ENCODE peak calls at places on chromosomes 13 and 19, in nine cellular contexts. One of them, this sample, is unnamed.
A peak's percentile ranks its signal among the peaks of the same experiment; 100 is the strongest.

GRCh38 chr19:42198676-42199439 is 18.6 kb downstream of the DEDD2 start:
- DNase-seq in Panc1: no peak
- DNase-seq in GM12878: peak; percentile 53
- DNase-seq in HCT116: no peak
- DNase-seq in HepG2: no peak
- DNase-seq in A549: no peak
- DNase-seq in SK-N-SH: no peak
- DNase-seq in HL-60: peak; percentile 75
- DNase-seq in K562: no peak
- DNase-seq in this sample: peak; percentile 32

GRCh38 chr19:44754743-44755066 is 6.2 kb downstream of the BCL3 start:
- DNase-seq in A549: no peak
- DNase-seq in Panc1: no peak
- DNase-seq in SK-N-SH: no peak
- DNase-seq in HCT116: no peak
- DNase-seq in HepG2: no peak
- DNase-seq in HL-60: no peak
- DNase-seq in K562: no peak
- DNase-seq in GM12878: no peak
- DNase-seq in this sample: peak; percentile 43

GRCh38 chr13:54637377-54637776 is 1608.8 kb downstream of the OLFM4 start:
- DNase-seq in HL-60: no peak
- DNase-seq in GM12878: no peak
- DNase-seq in K562: no peak
- DNase-seq in A549: no peak
- DNase-seq in HCT116: no peak
- DNase-seq in SK-N-SH: no peak
- DNase-seq in Panc1: no peak
- DNase-seq in HepG2: peak; percentile 29
- DNase-seq in this sample: peak; percentile 60

GRCh38 chr13:107379398-107380155 is 811.6 kb upstream of the ARGLU1 start:
- DNase-seq in K562: no peak
- DNase-seq in A549: no peak
- DNase-seq in SK-N-SH: no peak
- DNase-seq in GM12878: no peak
- DNase-seq in HepG2: no peak
- DNase-seq in Panc1: no peak
- DNase-seq in HCT116: no peak
- DNase-seq in HL-60: no peak
- DNase-seq in this sample: no peak

GRCh38 chr13:32432856-32433255 is 4.9 kb upstream of the N4BP2L1 start:
- DNase-seq in K562: no peak
- DNase-seq in GM12878: no peak
- DNase-seq in HCT116: no peak
- DNase-seq in Panc1: no peak
- DNase-seq in A549: no peak
- DNase-seq in HepG2: peak; percentile 49
- DNase-seq in SK-N-SH: no peak
- DNase-seq in HL-60: no peak
- DNase-seq in this sample: no peak

GRCh38 chr19:7483720-7484201 is 5.1 kb downstream of the PEX11G start:
- DNase-seq in GM12878: no peak
- DNase-seq in Panc1: no peak
- DNase-seq in K562: peak; percentile 67
- DNase-seq in SK-N-SH: peak; percentile 76
- DNase-seq in A549: no peak
- DNase-seq in HepG2: no peak
- DNase-seq in HL-60: peak; percentile 44
- DNase-seq in HCT116: no peak
- DNase-seq in this sample: no peak

GRCh38 chr13:110648848-110649421 is 33.6 kb downstream of the NAXD start:
- DNase-seq in Panc1: no peak
- DNase-seq in A549: no peak
- DNase-seq in SK-N-SH: no peak
- DNase-seq in GM12878: no peak
- DNase-seq in HL-60: no peak
- DNase-seq in HCT116: no peak
- DNase-seq in HepG2: no peak
- DNase-seq in K562: no peak
- DNase-seq in this sample: no peak

GRCh38 chr19:51479531-51480331 is 1.4 kb downstream of the CEACAM18 start:
- DNase-seq in HCT116: no peak
- DNase-seq in A549: no peak
- DNase-seq in Panc1: no peak
- DNase-seq in GM12878: no peak
- DNase-seq in K562: no peak
- DNase-seq in HepG2: no peak
- DNase-seq in HL-60: no peak
- DNase-seq in SK-N-SH: no peak
- DNase-seq in this sample: no peak

GRCh38 chr19:57671124-57671895 is 2.6 kb downstream of the ZSCAN4 start:
- DNase-seq in GM12878: no peak
- DNase-seq in A549: no peak
- DNase-seq in HCT116: no peak
- DNase-seq in K562: no peak
- DNase-seq in Panc1: no peak
- DNase-seq in SK-N-SH: no peak
- DNase-seq in HL-60: no peak
- DNase-seq in HepG2: no peak
- DNase-seq in this sample: no peak

GRCh38 chr13:94548382-94549240 is 47.3 kb downstream of the TGDS start:
- DNase-seq in Panc1: no peak
- DNase-seq in K562: no peak
- DNase-seq in SK-N-SH: peak; percentile 49
- DNase-seq in HCT116: peak; percentile 40
- DNase-seq in GM12878: peak; percentile 8
- DNase-seq in HepG2: peak; percentile 49
- DNase-seq in HL-60: peak; percentile 44
- DNase-seq in A549: peak; percentile 67
- DNase-seq in this sample: peak; percentile 80

GRCh38 chr13:101309014-101309619 is 107.2 kb downstream of the NALCN start:
- DNase-seq in K562: no peak
- DNase-seq in HL-60: no peak
- DNase-seq in A549: no peak
- DNase-seq in GM12878: no peak
- DNase-seq in HepG2: no peak
- DNase-seq in HCT116: no peak
- DNase-seq in SK-N-SH: no peak
- DNase-seq in Panc1: no peak
- DNase-seq in this sample: no peak

GRCh38 chr13:111153977-111154332 is 38.8 kb downstream of the ARHGEF7 start:
- DNase-seq in A549: no peak
- DNase-seq in SK-N-SH: no peak
- DNase-seq in HepG2: peak; percentile 38
- DNase-seq in HL-60: peak; percentile 65
- DNase-seq in HCT116: no peak
- DNase-seq in K562: peak; percentile 63
- DNase-seq in GM12878: no peak
- DNase-seq in Panc1: no peak
- DNase-seq in this sample: peak; percentile 66

GRCh38 chr19:43639507-43640423 is at the start of gene CADM4:
- DNase-seq in GM12878: no peak
- DNase-seq in HCT116: no peak
- DNase-seq in Panc1: no peak
- DNase-seq in A549: no peak
- DNase-seq in HL-60: no peak
- DNase-seq in SK-N-SH: peak; percentile 93
- DNase-seq in K562: peak; percentile 90
- DNase-seq in HepG2: no peak
- DNase-seq in this sample: peak; percentile 57
- TF ChIP-seq REST in GM12878: no peak
- TF ChIP-seq REST in HCT116: no peak
- TF ChIP-seq REST in Panc1: no peak
- TF ChIP-seq REST in A549: no peak
- TF ChIP-seq REST in HL-60: no peak
- TF ChIP-seq REST in SK-N-SH: no peak
- TF ChIP-seq REST in K562: no peak
- TF ChIP-seq REST in HepG2: no peak
- TF ChIP-seq REST in this sample: no peak

DNA sequence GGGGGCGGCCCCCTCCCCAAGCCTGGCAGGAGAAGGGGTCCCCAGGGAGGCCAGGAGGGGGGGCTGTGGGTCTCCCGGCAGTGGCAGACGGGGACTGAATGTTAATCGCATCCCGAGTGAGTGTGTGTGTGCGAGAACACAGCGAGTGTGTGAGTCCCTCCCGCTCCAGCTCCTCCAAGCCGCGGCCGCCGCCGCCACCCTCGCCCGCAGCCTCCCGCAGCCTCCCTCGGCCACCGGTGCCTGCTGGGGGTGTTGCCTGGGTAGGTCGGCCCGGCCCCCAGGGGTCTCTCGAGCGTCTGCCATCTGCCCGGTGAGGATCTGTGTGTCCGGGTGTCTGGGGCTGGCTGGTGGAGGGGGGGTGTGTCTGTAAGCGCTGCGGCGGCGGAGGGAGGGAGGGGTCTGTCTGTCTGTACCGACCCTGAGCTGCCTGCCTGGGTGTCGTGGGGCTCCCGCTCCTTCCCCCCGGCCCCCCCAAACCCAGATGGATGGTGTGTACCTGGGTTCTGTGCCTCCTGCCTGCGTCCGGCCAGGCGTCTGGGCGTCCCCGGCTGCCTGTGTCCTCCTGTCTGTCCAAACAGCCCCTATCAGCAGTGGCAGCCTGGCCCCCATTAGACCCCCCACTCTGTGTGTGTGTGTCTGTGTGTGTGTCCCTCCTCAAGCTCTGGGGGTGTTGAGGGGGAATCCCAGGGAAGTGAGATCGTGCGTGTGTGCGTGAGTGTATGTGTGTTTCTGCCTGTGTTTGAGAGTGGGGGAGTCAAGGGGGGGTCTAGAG is at the start of gene GRIN2D:
- DNase-seq in HCT116: no peak
- DNase-seq in Panc1: no peak
- DNase-seq in HL-60: no peak
- DNase-seq in A549: peak; percentile 68
- DNase-seq in HepG2: no peak
- DNase-seq in K562: peak; percentile 38
- DNase-seq in SK-N-SH: peak; percentile 78
- DNase-seq in GM12878: no peak
- DNase-seq in this sample: peak; percentile 65
- TF ChIP-seq REST in HCT116: no peak
- TF ChIP-seq REST in Panc1: no peak
- TF ChIP-seq REST in HL-60: no peak
- TF ChIP-seq REST in A549: no peak
- TF ChIP-seq REST in HepG2: no peak
- TF ChIP-seq REST in K562: no peak
- TF ChIP-seq REST in SK-N-SH: no peak
- TF ChIP-seq REST in GM12878: no peak
- TF ChIP-seq REST in this sample: no peak

DNA sequence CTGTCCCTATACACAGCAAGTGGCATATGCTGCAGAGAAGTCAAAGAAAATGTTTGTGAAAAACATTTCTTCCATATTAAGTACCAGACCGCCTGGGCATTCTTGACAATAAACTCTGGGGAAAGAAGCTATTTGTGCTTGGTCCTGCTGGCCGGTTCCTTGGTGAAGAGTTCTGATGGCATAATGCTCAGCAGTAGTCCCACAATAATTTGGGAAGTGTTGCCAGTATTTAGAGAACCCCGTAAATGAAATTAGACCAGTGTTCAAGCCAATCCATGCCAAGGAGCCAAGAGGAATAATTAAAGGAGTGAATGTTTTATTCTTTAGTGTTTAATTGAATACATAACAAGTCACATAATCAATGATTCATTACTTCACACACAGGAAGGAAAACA is 6.3 kb downstream of the KCTD12 start:
- DNase-seq in HL-60: no peak
- DNase-seq in A549: no peak
- DNase-seq in GM12878: no peak
- DNase-seq in K562: no peak
- DNase-seq in HCT116: no peak
- DNase-seq in SK-N-SH: no peak
- DNase-seq in Panc1: no peak
- DNase-seq in HepG2: no peak
- DNase-seq in this sample: no peak
- TF ChIP-seq REST in HL-60: no peak
- TF ChIP-seq REST in A549: no peak
- TF ChIP-seq REST in GM12878: no peak
- TF ChIP-seq REST in K562: no peak
- TF ChIP-seq REST in HCT116: no peak
- TF ChIP-seq REST in SK-N-SH: no peak
- TF ChIP-seq REST in Panc1: no peak
- TF ChIP-seq REST in HepG2: no peak
- TF ChIP-seq REST in this sample: no peak

GRCh38 chr13:30679483-30680330 is 55.6 kb upstream of the ALOX5AP start:
- DNase-seq in Panc1: peak; percentile 30
- DNase-seq in A549: peak; percentile 40
- DNase-seq in HL-60: peak; percentile 63
- DNase-seq in K562: no peak
- DNase-seq in HepG2: peak; percentile 20
- DNase-seq in GM12878: no peak
- DNase-seq in HCT116: no peak
- DNase-seq in SK-N-SH: peak; percentile 68
- DNase-seq in this sample: peak; percentile 67
- TF ChIP-seq REST in Panc1: no peak
- TF ChIP-seq REST in A549: no peak
- TF ChIP-seq REST in HL-60: no peak
- TF ChIP-seq REST in K562: no peak
- TF ChIP-seq REST in HepG2: no peak
- TF ChIP-seq REST in GM12878: no peak
- TF ChIP-seq REST in HCT116: no peak
- TF ChIP-seq REST in SK-N-SH: no peak
- TF ChIP-seq REST in this sample: no peak

GRCh38 chr13:27487776-27488175 is 37.4 kb upstream of the MTIF3 start:
- DNase-seq in SK-N-SH: no peak
- DNase-seq in GM12878: no peak
- DNase-seq in Panc1: no peak
- DNase-seq in HCT116: no peak
- DNase-seq in K562: no peak
- DNase-seq in HepG2: no peak
- DNase-seq in A549: no peak
- DNase-seq in HL-60: no peak
- DNase-seq in this sample: no peak
- TF ChIP-seq REST in SK-N-SH: no peak
- TF ChIP-seq REST in GM12878: no peak
- TF ChIP-seq REST in Panc1: no peak
- TF ChIP-seq REST in HCT116: no peak
- TF ChIP-seq REST in K562: no peak
- TF ChIP-seq REST in HepG2: no peak
- TF ChIP-seq REST in A549: no peak
- TF ChIP-seq REST in HL-60: no peak
- TF ChIP-seq REST in this sample: no peak

DNA sequence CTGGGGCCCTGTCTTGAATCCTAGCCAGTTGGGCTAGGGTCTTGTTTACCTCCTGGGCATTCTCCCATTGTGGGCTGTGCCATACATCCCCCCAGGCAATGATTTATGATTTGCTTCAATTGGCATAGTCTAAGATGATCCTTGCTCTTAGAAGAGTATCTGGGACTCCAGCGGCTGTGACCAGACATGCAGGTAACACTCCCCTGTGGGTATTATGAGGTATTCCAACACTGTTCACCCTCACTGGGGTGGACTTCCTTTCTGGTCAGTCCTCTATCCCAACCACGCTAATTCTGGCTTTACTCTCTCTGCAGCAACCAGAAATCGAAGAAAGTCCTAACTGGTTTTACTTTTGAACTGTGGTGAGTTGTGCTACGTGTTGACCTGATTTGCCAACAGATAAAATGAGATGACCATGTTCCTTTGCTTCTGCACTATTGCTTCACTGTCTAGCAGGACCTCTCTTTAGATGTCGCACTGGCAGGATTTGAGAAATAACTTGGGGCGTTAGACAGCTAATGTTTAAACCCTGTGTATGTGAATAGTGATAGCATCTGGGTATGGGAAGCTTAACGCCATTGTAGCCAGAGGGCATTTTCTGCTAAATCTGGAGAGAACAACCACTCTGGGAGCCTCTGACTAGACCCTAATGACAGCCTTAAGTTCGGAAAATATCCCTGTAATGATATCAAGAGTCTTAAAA is 6.7 kb upstream of the LRCH1 start:
- DNase-seq in A549: no peak
- DNase-seq in K562: no peak
- DNase-seq in GM12878: no peak
- DNase-seq in Panc1: no peak
- DNase-seq in HL-60: no peak
- DNase-seq in HCT116: no peak
- DNase-seq in HepG2: no peak
- DNase-seq in SK-N-SH: peak; percentile 33
- DNase-seq in this sample: no peak
- TF ChIP-seq REST in A549: no peak
- TF ChIP-seq REST in K562: no peak
- TF ChIP-seq REST in GM12878: no peak
- TF ChIP-seq REST in Panc1: no peak
- TF ChIP-seq REST in HL-60: no peak
- TF ChIP-seq REST in HCT116: no peak
- TF ChIP-seq REST in HepG2: no peak
- TF ChIP-seq REST in SK-N-SH: no peak
- TF ChIP-seq REST in this sample: no peak

This sample was measured in GM23338.